ENCODE peak calls at places on chromosomes 6 and 20, in nine cellular contexts. T is cardiac muscle cell, R is psoas muscle, F is spleen, I is ascending aorta, J is kidney epithelial cell, P is tibial artery, E is ovary, D is tibial nerve. V is an unnamed sample.

GRCh38 chr6:53128842-53129241 is 19.8 kb downstream of the GCM1 start:
- DNase-seq in E (no peak), D (no peak), I (no peak), P (no peak), R (no peak), J (peak), T (no peak), F (no peak), V (no peak)

GRCh38 chr20:60687213-60687612 is 564.8 kb upstream of the CDH4 start:
- DNase-seq in I (no peak), J (no peak), E (no peak), R (no peak), D (no peak), T (no peak), P (no peak), F (no peak), V (no peak)

GRCh38 chr6:11113038-11113437 is 1.5 kb upstream of the ERVFRD-1 start:
- DNase-seq in P (no peak), J (no peak), E (no peak), R (no peak), F (no peak), I (no peak), D (no peak), T (peak), V (no peak)

GRCh38 chr6:23842760-23843159 is 283.3 kb upstream of the NRSN1 start:
- DNase-seq in I (no peak), T (no peak), R (no peak), P (no peak), D (no peak), E (no peak), F (no peak), J (no peak), V (no peak)

GRCh38 chr6:138727182-138727581 is 46.4 kb upstream of the CCDC28A start:
- DNase-seq in E (no peak), J (no peak), T (peak), F (no peak), D (no peak), R (no peak), P (no peak), I (no peak), V (no peak)

GRCh38 chr6:26009817-26010216 is 47.2 kb downstream of the TRIM38 start:
- DNase-seq in J (no peak), E (no peak), R (no peak), I (no peak), T (no peak), D (no peak), F (no peak), P (no peak), V (no peak)

GRCh38 chr20:38296433-38296832 is 7.5 kb upstream of the BPI start:
- DNase-seq in F (no peak), P (no peak), E (no peak), J (no peak), I (no peak), T (no peak), D (no peak), R (no peak), V (no peak)

GRCh38 chr6:81590314-81590691 is 162.2 kb downstream of the TENT5A start:
- DNase-seq in R (no peak), D (no peak), P (no peak), T (no peak), I (no peak), F (no peak), E (no peak), J (no peak), V (no peak)

GRCh38 chr6:68691120-68691519 is 56.0 kb downstream of the ADGRB3 start:
- DNase-seq in R (no peak), E (no peak), F (no peak), P (no peak), T (no peak), I (no peak), J (no peak), D (no peak), V (no peak)

GRCh38 chr6:149043476-149044130 is 273.9 kb upstream of the TAB2 start:
- DNase-seq in T (no peak), R (no peak), P (no peak), J (no peak), I (no peak), F (no peak), D (no peak), E (no peak), V (no peak)

GRCh38 chr20:3603108-3603507 is 60.1 kb downstream of the GFRA4 start:
- DNase-seq in E (no peak), T (no peak), I (no peak), D (no peak), J (no peak), F (no peak), P (no peak), R (no peak), V (no peak)

GRCh38 chr6:118092086-118092485 is 185.0 kb downstream of the SLC35F1 start:
- DNase-seq in T (no peak), P (no peak), E (no peak), D (no peak), J (no peak), R (no peak), F (no peak), I (no peak), V (no peak)

GRCh38 chr20:16747291-16747811 is 807 bp upstream of the OTOR start:
- DNase-seq in D (no peak), I (no peak), E (no peak), R (no peak), J (no peak), T (no peak), F (no peak), P (no peak), V (no peak)

GRCh38 chr6:131038612-131039344 is 24.3 kb downstream of the EPB41L2 start:
- DNase-seq in I (no peak), P (no peak), E (no peak), D (no peak), R (no peak), T (no peak), F (no peak), J (no peak), V (no peak)

GRCh38 chr20:2086177-2086979 is 15.2 kb upstream of the STK35 start:
- DNase-seq in J (no peak), P (no peak), D (no peak), R (no peak), T (peak), E (no peak), I (no peak), F (no peak), V (no peak)

GRCh38 chr6:139868576-139868975 is 494.1 kb upstream of the CITED2 start:
- DNase-seq in T (no peak), R (no peak), P (no peak), E (no peak), D (no peak), F (no peak), J (no peak), I (no peak), V (no peak)

GRCh38 chr6:139871844-139872510 is 497.5 kb upstream of the CITED2 start:
- DNase-seq in I (no peak), P (no peak), F (no peak), J (no peak), T (no peak), R (no peak), D (no peak), E (no peak), V (no peak)

GRCh38 chr6:139877828-139878405 is 503.5 kb upstream of the CITED2 start:
- DNase-seq in P (no peak), F (no peak), D (no peak), T (no peak), I (no peak), J (no peak), R (no peak), E (no peak), V (no peak)

GRCh38 chr6:139871165-139871710 is 496.8 kb upstream of the CITED2 start:
- DNase-seq in P (no peak), J (no peak), D (no peak), R (no peak), F (no peak), I (no peak), T (no peak), E (no peak), V (no peak)

DNA sequence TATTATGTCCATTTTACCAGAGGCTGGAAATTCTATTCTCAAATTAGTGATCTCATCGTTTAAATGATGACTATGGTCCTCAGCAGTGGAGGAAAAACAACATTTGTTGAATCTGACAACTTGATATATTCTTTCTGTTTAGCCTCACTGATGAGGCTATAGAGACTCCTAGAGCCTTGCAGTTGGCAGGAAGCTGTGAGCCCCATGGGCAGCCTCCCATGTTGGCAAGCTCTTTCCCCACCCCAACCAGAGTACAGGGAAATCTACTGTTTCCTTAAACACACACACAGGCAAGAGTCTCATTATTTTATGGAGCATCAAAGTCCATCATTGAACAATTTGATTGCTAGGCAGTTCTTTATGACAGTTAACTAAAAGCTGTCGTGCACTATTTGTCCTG is 498.2 kb upstream of the CITED2 start:
- DNase-seq in R (no peak), J (no peak), F (no peak), T (no peak), P (no peak), D (no peak), I (no peak), E (no peak), V (no peak)
- TF ChIP-seq CTCF in R (no peak), J (no peak), F (no peak), T (no peak), P (no peak), D (no peak), I (no peak), E (no peak), V (no peak)

GRCh38 chr6:84906514-84906913 is 142.1 kb upstream of the TBX18 start:
- DNase-seq in P (no peak), R (no peak), E (no peak), J (no peak), D (no peak), F (no peak), T (no peak), I (no peak), V (no peak)
- H3K4me3 ChIP-seq in P (no peak), R (no peak), E (no peak), J (no peak), D (no peak), F (no peak), T (no peak), I (no peak), V (no peak)

GRCh38 chr20:29876911-29877285 is 1380.6 kb upstream of the DEFB115 start:
- DNase-seq in E (no peak), T (no peak), J (no peak), I (no peak), D (no peak), R (no peak), F (peak), P (no peak), V (peak)
- TF ChIP-seq CTCF in E (no peak), T (no peak), J (no peak), I (no peak), D (no peak), R (no peak), F (no peak), P (no peak), V (no peak)

GRCh38 chr6:126480268-126480667 is 140.4 kb downstream of the CENPW start:
- DNase-seq in F (no peak), I (no peak), P (no peak), D (no peak), E (no peak), R (no peak), J (no peak), T (no peak), V (no peak)

GRCh38 chr6:126477678-126478077 is 137.8 kb downstream of the CENPW start:
- DNase-seq in I (no peak), F (no peak), J (no peak), E (no peak), P (no peak), R (no peak), D (no peak), T (no peak), V (no peak)

GRCh38 chr6:126481319-126481718 is 141.4 kb downstream of the CENPW start:
- DNase-seq in P (no peak), T (no peak), D (no peak), E (no peak), J (no peak), F (no peak), R (no peak), I (no peak), V (no peak)

DNA sequence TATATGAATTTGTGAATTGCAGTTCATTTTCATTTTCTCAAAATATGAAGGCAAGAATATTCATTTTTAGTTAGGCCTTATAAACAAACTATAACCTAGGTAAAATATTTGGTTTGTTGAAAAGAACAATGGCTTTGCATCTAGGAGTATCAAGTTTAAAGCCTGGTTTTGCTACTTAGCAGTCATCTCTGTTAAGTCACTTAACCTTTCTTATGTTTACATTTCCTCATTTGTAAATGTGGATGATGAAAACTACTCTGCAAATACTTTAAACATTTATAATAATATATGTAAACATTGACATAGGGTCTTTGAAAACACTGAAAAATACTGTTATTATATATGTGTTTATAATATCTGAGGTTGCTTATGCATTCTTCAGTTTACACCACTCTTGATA is 135.5 kb downstream of the CENPW start:
- DNase-seq in P (no peak), J (no peak), R (no peak), D (no peak), T (no peak), I (no peak), F (no peak), E (no peak), V (no peak)
- H3K4me3 ChIP-seq in P (no peak), J (no peak), R (no peak), D (no peak), T (no peak), I (no peak), F (no peak), E (no peak), V (no peak)

DNA sequence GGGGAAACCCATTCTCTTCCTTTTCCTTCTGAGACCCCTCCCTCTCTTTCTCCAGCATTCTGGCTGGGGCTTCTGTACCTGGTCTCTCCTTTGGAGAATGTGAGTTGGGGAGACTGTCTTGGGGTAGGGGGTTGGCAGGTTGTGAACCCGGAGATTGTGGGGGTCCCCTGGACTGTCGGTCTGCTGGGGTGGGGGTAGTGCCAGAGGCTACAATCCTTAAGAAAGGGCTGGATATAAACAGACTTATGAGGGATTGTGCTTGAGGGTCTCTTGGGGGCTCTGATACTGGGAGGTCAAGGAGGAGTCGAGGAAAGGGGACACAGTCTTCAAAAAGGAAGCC is 2.4 kb downstream of the SPAG4 start:
- DNase-seq in F (peak), T (no peak), I (no peak), D (no peak), R (no peak), J (no peak), P (no peak), E (no peak), V (no peak)
- TF ChIP-seq CTCF in F (no peak), T (no peak), I (no peak), D (no peak), R (no peak), J (no peak), P (no peak), E (no peak), V (no peak)

DNA sequence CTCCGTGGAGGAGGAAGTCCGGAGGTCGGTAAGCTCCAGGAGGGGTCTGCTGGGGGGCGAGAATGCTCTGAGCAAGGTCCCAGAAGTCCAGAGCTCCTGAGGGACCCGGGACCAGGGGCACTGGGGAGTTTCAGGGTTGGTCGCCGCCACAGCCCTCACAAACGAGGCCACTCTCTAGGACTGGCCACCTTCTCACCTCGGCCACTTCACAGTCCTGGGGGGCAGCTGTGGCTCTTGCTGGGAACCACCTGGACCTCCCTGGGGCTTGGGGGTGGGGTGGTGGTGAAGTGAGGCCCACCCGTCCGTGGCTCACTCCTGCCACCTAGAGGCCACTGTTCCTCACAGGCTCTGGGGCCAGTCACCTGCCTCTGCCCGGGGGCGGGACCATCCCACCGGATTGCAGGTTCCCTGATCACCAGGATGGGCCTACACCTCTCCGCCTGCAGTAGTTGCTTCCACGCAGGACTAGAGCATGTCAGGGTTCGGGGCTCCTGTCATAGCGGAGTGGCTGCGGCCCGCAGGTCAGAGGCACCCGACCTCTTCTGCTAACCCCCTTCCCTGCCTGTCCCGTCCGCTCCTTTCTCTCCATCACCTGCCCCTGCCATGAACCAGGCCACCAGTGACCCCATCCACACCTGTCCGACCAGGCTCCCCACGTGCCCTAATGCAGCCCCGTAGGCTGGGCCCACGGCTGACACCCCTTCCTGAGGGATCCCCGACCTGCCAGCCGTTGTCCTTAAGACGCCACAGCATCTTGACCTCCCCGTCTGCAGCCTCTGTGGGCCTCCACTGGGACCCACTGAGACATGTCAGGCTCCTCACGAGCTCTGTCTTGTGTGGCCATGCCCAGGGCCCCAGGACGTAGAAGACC is 5.1 kb upstream of the TCEA2 start:
- DNase-seq in R (peak), J (no peak), E (peak), P (no peak), T (peak), F (peak), D (peak), I (peak), V (peak)
- H3K4me3 ChIP-seq in R (peak), J (no peak), E (no peak), P (no peak), T (no peak), F (no peak), D (peak), I (no peak), V (peak)

DNA sequence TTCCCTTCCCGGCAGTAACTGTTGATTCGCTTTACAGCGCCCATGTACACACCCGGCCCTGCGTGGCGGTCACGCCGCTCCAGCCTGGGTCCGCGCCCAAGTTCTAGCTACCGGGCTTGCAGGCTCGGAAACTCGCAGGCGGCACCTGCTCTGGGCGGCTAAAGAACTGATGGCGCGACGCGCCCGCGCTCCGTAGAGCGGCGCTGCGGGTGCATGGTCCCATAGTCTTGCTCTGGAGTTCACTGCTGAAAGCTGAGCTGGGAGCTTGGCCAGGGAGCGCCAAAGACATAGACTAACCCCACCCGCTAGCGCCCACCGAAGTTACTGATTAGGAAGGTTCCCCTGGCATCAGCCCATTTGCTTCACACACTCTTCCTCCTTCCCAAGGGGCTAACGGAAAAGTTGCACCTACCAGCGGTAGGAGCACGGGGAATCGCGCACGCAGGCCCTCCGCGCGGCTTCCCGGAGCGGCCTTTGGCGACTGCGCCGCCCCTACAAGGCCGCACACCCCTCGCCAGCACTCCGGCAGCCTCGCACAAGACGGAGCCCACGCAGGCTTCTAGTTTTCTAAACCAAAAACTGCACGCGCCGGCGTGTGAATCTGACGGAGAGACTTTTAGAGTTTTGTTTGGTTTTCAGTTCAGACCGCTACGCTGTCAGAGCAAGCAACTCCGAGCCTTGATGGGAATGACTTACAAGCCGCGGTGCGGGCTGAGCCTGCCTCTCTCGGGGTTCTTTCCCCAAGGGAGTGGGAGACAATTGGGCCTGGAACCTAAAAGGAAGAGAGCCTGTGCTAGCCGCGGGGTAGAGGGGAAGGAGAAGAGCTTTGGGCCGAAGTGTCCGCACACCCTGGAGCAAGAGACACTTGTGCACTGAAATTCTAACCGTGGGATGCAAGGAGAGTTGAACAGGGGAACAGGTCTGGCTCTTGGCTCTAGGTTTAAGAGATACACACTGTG is 994 bp upstream of the POU3F2 start:
- DNase-seq in E (peak), T (peak), J (no peak), F (peak), D (no peak), I (peak), P (peak), R (no peak), V (peak)
- TF ChIP-seq CTCF in E (no peak), T (no peak), J (no peak), F (no peak), D (peak), I (peak), P (no peak), R (no peak), V (no peak)

GRCh38 chr20:50410343-50410742 is 99.8 kb upstream of the PTPN1 start:
- DNase-seq in I (no peak), D (no peak), R (no peak), P (no peak), E (no peak), T (no peak), F (no peak), J (no peak), V (no peak)

GRCh38 chr20:50408526-50409364 is 101.4 kb upstream of the PTPN1 start:
- DNase-seq in I (no peak), J (no peak), T (no peak), R (no peak), E (no peak), P (no peak), F (no peak), D (no peak), V (no peak)

GRCh38 chr20:50406610-50407136 is 103.5 kb upstream of the PTPN1 start:
- DNase-seq in T (no peak), P (no peak), E (no peak), I (no peak), J (no peak), F (no peak), R (no peak), D (no peak), V (no peak)

GRCh38 chr20:50412069-50412468 is 98.1 kb upstream of the PTPN1 start:
- DNase-seq in J (no peak), I (no peak), R (no peak), P (no peak), F (no peak), T (no peak), E (no peak), D (no peak), V (no peak)

DNA sequence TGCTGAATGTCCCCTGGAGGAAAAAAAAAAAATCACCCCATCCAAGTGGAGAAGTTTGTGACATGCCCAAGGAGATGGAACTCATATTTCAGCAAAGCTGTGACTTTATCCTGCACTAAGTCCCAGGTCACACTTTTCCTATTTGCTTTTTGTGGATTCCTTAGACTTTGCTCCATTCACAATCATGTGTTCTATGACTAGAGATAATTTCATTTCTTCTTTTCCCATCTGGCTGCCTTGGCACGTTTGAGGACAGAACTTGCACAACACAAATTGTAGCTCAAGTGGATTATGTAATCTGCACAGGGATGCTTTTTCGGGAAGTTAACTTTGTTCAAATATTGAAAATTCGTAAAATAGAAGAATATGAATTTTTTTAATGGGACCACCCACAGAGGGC is 100.7 kb upstream of the PTPN1 start:
- DNase-seq in T (peak), I (no peak), R (no peak), J (no peak), E (no peak), D (peak), F (no peak), P (no peak), V (no peak)
- H3K4me3 ChIP-seq in T (no peak), I (no peak), R (no peak), J (no peak), E (no peak), D (no peak), F (no peak), P (no peak), V (no peak)

V was measured in lower lobe of right lung.